ENCODE peak calls at places on chromosome 22, in six cellular contexts. F is activated T-helper 9 cell treated with anti-CD3 and anti-CD28 coated beads, Interleukin-2, amount 50 U/mL, for 16 hours; H is LoVo; W is neuronal stem cell; A is IMR-90; D is AML-193. Z is an unnamed sample.

GRCh38 chr22:49968313-49968830 is 7.8 kb downstream of the PIM3 start:
- DNase-seq in F (no peak), H (no peak), W (no peak), A (no peak), D (no peak), Z (peak)

GRCh38 chr22:41048791-41049717 is 43.3 kb upstream of the EP300 start:
- DNase-seq in F (no peak), H (no peak), W (peak), A (peak), D (no peak), Z (no peak)

GRCh38 chr22:23608583-23608982 is 23.5 kb downstream of the DRICH1 start:
- DNase-seq in F (no peak), H (no peak), W (peak), A (peak), D (no peak), Z (no peak)

GRCh38 chr22:27028093-27028492 is 370.7 kb downstream of the MIAT start:
- DNase-seq in F (no peak), H (no peak), W (no peak), A (no peak), D (no peak), Z (no peak)

GRCh38 chr22:31240011-31240410 is 27.9 kb downstream of the LIMK2 start:
- DNase-seq in F (no peak), H (no peak), W (no peak), A (peak), D (no peak), Z (no peak)

GRCh38 chr22:23521442-23522113 is 58.5 kb downstream of the IGLL1 start:
- DNase-seq in F (peak), H (peak), W (peak), A (peak), D (peak), Z (peak)

GRCh38 chr22:40855104-40855959 is 1.1 kb downstream of the ST13 start:
- DNase-seq in F (no peak), H (no peak), W (no peak), A (no peak), D (peak), Z (no peak)

GRCh38 chr22:43553451-43554258 is 141.8 kb downstream of the MPPED1 start:
- DNase-seq in F (no peak), H (no peak), W (no peak), A (no peak), D (no peak), Z (peak)

GRCh38 chr22:25111579-25112517 is 87.8 kb upstream of the CRYBB3 start:
- DNase-seq in F (no peak), H (no peak), W (no peak), A (no peak), D (no peak), Z (no peak)

GRCh38 chr22:37094239-37094638 is 15.3 kb downstream of the TMPRSS6 start:
- DNase-seq in F (no peak), H (no peak), W (no peak), A (no peak), D (no peak), Z (no peak)

GRCh38 chr22:48234011-48234410 is 1471.6 kb downstream of the TBC1D22A start:
- DNase-seq in F (no peak), H (no peak), W (no peak), A (no peak), D (no peak), Z (no peak)

GRCh38 chr22:49733631-49734030 is 94.0 kb downstream of the BRD1 start:
- DNase-seq in F (no peak), H (no peak), W (no peak), A (no peak), D (no peak), Z (peak)

GRCh38 chr22:22196018-22196533 is 48.5 kb upstream of the VPREB1 start:
- DNase-seq in F (no peak), H (no peak), W (no peak), A (no peak), D (no peak), Z (no peak)

GRCh38 chr22:46534901-46535630 is 2.4 kb downstream of the CELSR1 start:
- DNase-seq in F (no peak), H (no peak), W (no peak), A (no peak), D (no peak), Z (no peak)

GRCh38 chr22:49052023-49052538 is 775.6 kb downstream of the BRD1 start:
- DNase-seq in F (peak), H (no peak), W (no peak), A (no peak), D (no peak), Z (peak)

GRCh38 chr22:45201678-45202332 is 38.1 kb downstream of the NUP50 start:
- DNase-seq in F (no peak), H (no peak), W (no peak), A (peak), D (no peak), Z (no peak)

GRCh38 chr22:17744430-17744829 is 29.8 kb downstream of the BID start:
- DNase-seq in F (no peak), H (no peak), W (no peak), A (no peak), D (no peak), Z (no peak)

GRCh38 chr22:31447337-31447736 is 42.3 kb downstream of the EIF4ENIF1 start:
- DNase-seq in F (no peak), H (no peak), W (no peak), A (no peak), D (no peak), Z (no peak)

GRCh38 chr22:39174498-39175120 is 22.1 kb upstream of the CBX7 start:
- DNase-seq in F (peak), H (peak), W (peak), A (peak), D (no peak), Z (peak)

GRCh38 chr22:32850591-32851517 is 49.3 kb downstream of the TIMP3 start:
- DNase-seq in F (no peak), H (no peak), W (no peak), A (no peak), D (no peak), Z (no peak)

GRCh38 chr22:38133331-38133730 is 22.8 kb upstream of the BAIAP2L2 start:
- DNase-seq in F (no peak), H (no peak), W (no peak), A (no peak), D (no peak), Z (peak)

GRCh38 chr22:46381142-46381541 is 45.6 kb downstream of the TRMU start:
- DNase-seq in F (no peak), H (no peak), W (no peak), A (peak), D (no peak), Z (no peak)

GRCh38 chr22:50190182-50190951 is 4.7 kb downstream of the TRABD start:
- DNase-seq in F (peak), H (no peak), W (no peak), A (no peak), D (peak), Z (no peak)

GRCh38 chr22:22753526-22754267 is 109.3 kb downstream of the GGTLC2 start:
- DNase-seq in F (peak), H (peak), W (peak), A (peak), D (peak), Z (no peak)